ENCODE peak calls at places on chromosomes 13 and 19, in nine cellular contexts. E, O, S, C, J, V, M, R and P are unnamed samples.
A peak's percentile ranks its signal among the peaks of the same experiment; 100 is the strongest.

GRCh38 chr19:19447536-19448237 is 42.2 kb downstream of the GATAD2A start:
- DNase-seq in E (no peak), O (no peak), S (no peak), C (no peak), J (no peak), V (no peak), M (no peak), R (no peak), P (no peak)

GRCh38 chr13:24216176-24216575 is 55.7 kb downstream of the SPATA13 start:
- DNase-seq in E (no peak), O (no peak), S (no peak), C (no peak), J (no peak), V (no peak), M (no peak), R (no peak), P (no peak)

GRCh38 chr19:35223856-35224505 is 4.6 kb downstream of the FAM187B start:
- DNase-seq in E (no peak), O (no peak), S (no peak), C (no peak), J (no peak), V (peak; percentile 70), M (no peak), R (no peak), P (no peak)

GRCh38 chr13:106384516-106384915 is 150.9 kb downstream of the EFNB2 start:
- DNase-seq in E (no peak), O (no peak), S (no peak), C (no peak), J (no peak), V (no peak), M (no peak), R (no peak), P (no peak)

GRCh38 chr19:50036905-50037304 is 11.1 kb downstream of the ZNF473 start:
- DNase-seq in E (no peak), O (no peak), S (no peak), C (no peak), J (no peak), V (no peak), M (no peak), R (no peak), P (no peak)

GRCh38 chr19:49746206-49746958 is 16.7 kb downstream of the TSKS start:
- DNase-seq in E (peak; percentile 10), O (no peak), S (peak; percentile 94), C (peak; percentile 24), J (no peak), V (peak; percentile 88), M (no peak), R (no peak), P (peak; percentile 39)

GRCh38 chr19:29260477-29261317 is 47.7 kb upstream of the UQCRFS1 start:
- DNase-seq in E (no peak), O (no peak), S (peak; percentile 69), C (no peak), J (no peak), V (peak; percentile 46), M (no peak), R (no peak), P (peak; percentile 6)

GRCh38 chr13:48038763-48039162 is 1.2 kb downstream of the NUDT15 start:
- DNase-seq in E (no peak), O (no peak), S (peak; percentile 88), C (no peak), J (no peak), V (no peak), M (no peak), R (no peak), P (no peak)

GRCh38 chr19:11200015-11200574 is 2.8 kb upstream of the KANK2 start:
- DNase-seq in E (no peak), O (no peak), S (no peak), C (no peak), J (no peak), V (no peak), M (no peak), R (no peak), P (no peak)

GRCh38 chr13:106958690-106959089 is 390.8 kb upstream of the ARGLU1 start:
- DNase-seq in E (no peak), O (no peak), S (no peak), C (no peak), J (no peak), V (no peak), M (no peak), R (no peak), P (no peak)

GRCh38 chr19:41691268-41691970 is 3.3 kb upstream of the CEACAM7 start:
- DNase-seq in E (no peak), O (no peak), S (peak; percentile 8), C (no peak), J (no peak), V (peak; percentile 68), M (no peak), R (no peak), P (no peak)

GRCh38 chr13:95784161-95784880 is 107.4 kb downstream of the DNAJC3 start:
- DNase-seq in E (no peak), O (no peak), S (peak; percentile 31), C (no peak), J (no peak), V (no peak), M (no peak), R (peak; percentile 31), P (peak; percentile 88)

GRCh38 chr13:51262501-51263211 is 40.5 kb downstream of the FAM124A start:
- DNase-seq in E (no peak), O (no peak), S (peak; percentile 40), C (no peak), J (no peak), V (no peak), M (no peak), R (no peak), P (no peak)

GRCh38 chr19:1691589-1692290 is 39.3 kb upstream of the TCF3 start:
- DNase-seq in E (no peak), O (no peak), S (no peak), C (no peak), J (no peak), V (no peak), M (no peak), R (no peak), P (no peak)

GRCh38 chr19:55614711-55615552 is 9.4 kb downstream of the ZNF784 start:
- DNase-seq in E (no peak), O (no peak), S (no peak), C (no peak), J (no peak), V (no peak), M (no peak), R (no peak), P (no peak)

GRCh38 chr13:44857061-44857460 is 132.2 kb downstream of the NUFIP1 start:
- DNase-seq in E (no peak), O (no peak), S (no peak), C (no peak), J (no peak), V (peak; percentile 20), M (no peak), R (no peak), P (no peak)

GRCh38 chr19:35959040-35959967 is 23.1 kb downstream of the LRFN3 start:
- DNase-seq in E (peak; percentile 12), O (no peak), S (no peak), C (peak; percentile 47), J (no peak), V (no peak), M (peak; percentile 60), R (no peak), P (peak; percentile 26)

GRCh38 chr19:54209748-54210494 is 9.3 kb downstream of the RPS9 start:
- DNase-seq in E (peak; percentile 65), O (peak; percentile 65), S (peak; percentile 36), C (no peak), J (peak; percentile 18), V (peak; percentile 95), M (no peak), R (peak; percentile 96), P (peak; percentile 99)

GRCh38 chr19:17159466-17160393 is 55.4 kb upstream of the USE1 start:
- DNase-seq in E (no peak), O (no peak), S (peak; percentile 61), C (no peak), J (no peak), V (no peak), M (no peak), R (no peak), P (no peak)